ENCODE peak calls at places on chromosomes 3 and 15, in eight cellular contexts. One of them, this sample, is unnamed.

GRCh38 chr3:140432176-140432753 is 245.6 kb upstream of the TRIM42 start:
- DNase-seq in NK-92 treated with Interleukin-12 subunit alpha and Interleukin-12 subunit beta, amount 100 ng/mL, for 24 hours: no peak
- DNase-seq in AML-193: no peak
- DNase-seq in amygdala: no peak
- DNase-seq in hypothalamus: no peak
- DNase-seq in neural crest cell: no peak
- DNase-seq in activated T-helper 1 cell treated with anti-CD3 and anti-CD28 coated beads, Interleukin-2, amount 50 U/mL, for 16 hours: no peak
- DNase-seq in A549: no peak
- DNase-seq in this sample: no peak

GRCh38 chr3:184944221-184944620 is 132.3 kb downstream of the VPS8 start:
- DNase-seq in activated T-helper 1 cell treated with anti-CD3 and anti-CD28 coated beads, Interleukin-2, amount 50 U/mL, for 16 hours: no peak
- DNase-seq in A549: no peak
- DNase-seq in amygdala: no peak
- DNase-seq in neural crest cell: no peak
- DNase-seq in hypothalamus: no peak
- DNase-seq in AML-193: no peak
- DNase-seq in NK-92 treated with Interleukin-12 subunit alpha and Interleukin-12 subunit beta, amount 100 ng/mL, for 24 hours: no peak
- DNase-seq in this sample: no peak

GRCh38 chr3:50436063-50436674 is 67.3 kb downstream of the CACNA2D2 start:
- DNase-seq in NK-92 treated with Interleukin-12 subunit alpha and Interleukin-12 subunit beta, amount 100 ng/mL, for 24 hours: peak; percentile 42
- DNase-seq in hypothalamus: peak; percentile 61
- DNase-seq in AML-193: peak; percentile 15
- DNase-seq in A549: peak; percentile 35
- DNase-seq in amygdala: no peak
- DNase-seq in activated T-helper 1 cell treated with anti-CD3 and anti-CD28 coated beads, Interleukin-2, amount 50 U/mL, for 16 hours: peak; percentile 52
- DNase-seq in neural crest cell: peak; percentile 74
- DNase-seq in this sample: no peak

GRCh38 chr3:184315871-184316661 is 1.7 kb downstream of the EIF4G1 start:
- DNase-seq in A549: no peak
- DNase-seq in activated T-helper 1 cell treated with anti-CD3 and anti-CD28 coated beads, Interleukin-2, amount 50 U/mL, for 16 hours: no peak
- DNase-seq in AML-193: no peak
- DNase-seq in NK-92 treated with Interleukin-12 subunit alpha and Interleukin-12 subunit beta, amount 100 ng/mL, for 24 hours: no peak
- DNase-seq in neural crest cell: no peak
- DNase-seq in hypothalamus: no peak
- DNase-seq in amygdala: no peak
- DNase-seq in this sample: no peak

GRCh38 chr15:88896339-88897033 is 1.1 kb upstream of the HAPLN3 start:
- DNase-seq in amygdala: no peak
- DNase-seq in hypothalamus: no peak
- DNase-seq in activated T-helper 1 cell treated with anti-CD3 and anti-CD28 coated beads, Interleukin-2, amount 50 U/mL, for 16 hours: no peak
- DNase-seq in AML-193: no peak
- DNase-seq in neural crest cell: peak; percentile 21
- DNase-seq in A549: no peak
- DNase-seq in NK-92 treated with Interleukin-12 subunit alpha and Interleukin-12 subunit beta, amount 100 ng/mL, for 24 hours: no peak
- DNase-seq in this sample: no peak

GRCh38 chr3:100396967-100397366 is 3.9 kb downstream of the TOMM70 start:
- DNase-seq in AML-193: no peak
- DNase-seq in neural crest cell: no peak
- DNase-seq in amygdala: no peak
- DNase-seq in A549: no peak
- DNase-seq in hypothalamus: no peak
- DNase-seq in activated T-helper 1 cell treated with anti-CD3 and anti-CD28 coated beads, Interleukin-2, amount 50 U/mL, for 16 hours: no peak
- DNase-seq in NK-92 treated with Interleukin-12 subunit alpha and Interleukin-12 subunit beta, amount 100 ng/mL, for 24 hours: no peak
- DNase-seq in this sample: no peak

GRCh38 chr15:56869573-56869972 is 48.9 kb upstream of the TCF12 start:
- DNase-seq in activated T-helper 1 cell treated with anti-CD3 and anti-CD28 coated beads, Interleukin-2, amount 50 U/mL, for 16 hours: no peak
- DNase-seq in A549: peak; percentile 61
- DNase-seq in hypothalamus: peak; percentile 33
- DNase-seq in amygdala: no peak
- DNase-seq in NK-92 treated with Interleukin-12 subunit alpha and Interleukin-12 subunit beta, amount 100 ng/mL, for 24 hours: no peak
- DNase-seq in neural crest cell: peak; percentile 26
- DNase-seq in AML-193: peak; percentile 15
- DNase-seq in this sample: no peak

GRCh38 chr3:119664370-119664769 is 4.0 kb upstream of the POPDC2 start:
- DNase-seq in A549: no peak
- DNase-seq in neural crest cell: no peak
- DNase-seq in activated T-helper 1 cell treated with anti-CD3 and anti-CD28 coated beads, Interleukin-2, amount 50 U/mL, for 16 hours: no peak
- DNase-seq in amygdala: no peak
- DNase-seq in NK-92 treated with Interleukin-12 subunit alpha and Interleukin-12 subunit beta, amount 100 ng/mL, for 24 hours: no peak
- DNase-seq in AML-193: no peak
- DNase-seq in hypothalamus: no peak
- DNase-seq in this sample: no peak

GRCh38 chr3:137032465-137033120 is 74.8 kb downstream of the IL20RB start:
- DNase-seq in hypothalamus: peak; percentile 90
- DNase-seq in activated T-helper 1 cell treated with anti-CD3 and anti-CD28 coated beads, Interleukin-2, amount 50 U/mL, for 16 hours: peak; percentile 48
- DNase-seq in NK-92 treated with Interleukin-12 subunit alpha and Interleukin-12 subunit beta, amount 100 ng/mL, for 24 hours: peak; percentile 18
- DNase-seq in A549: peak; percentile 76
- DNase-seq in amygdala: peak; percentile 61
- DNase-seq in neural crest cell: peak; percentile 100
- DNase-seq in AML-193: peak; percentile 58
- DNase-seq in this sample: no peak

GRCh38 chr15:99409097-99409473 is 156.7 kb upstream of the MEF2A start:
- DNase-seq in neural crest cell: no peak
- DNase-seq in NK-92 treated with Interleukin-12 subunit alpha and Interleukin-12 subunit beta, amount 100 ng/mL, for 24 hours: no peak
- DNase-seq in A549: peak; percentile 75
- DNase-seq in activated T-helper 1 cell treated with anti-CD3 and anti-CD28 coated beads, Interleukin-2, amount 50 U/mL, for 16 hours: no peak
- DNase-seq in AML-193: peak; percentile 13
- DNase-seq in hypothalamus: peak; percentile 35
- DNase-seq in amygdala: no peak
- DNase-seq in this sample: no peak

GRCh38 chr15:96337991-96338771 is 7.7 kb downstream of the NR2F2 start:
- DNase-seq in activated T-helper 1 cell treated with anti-CD3 and anti-CD28 coated beads, Interleukin-2, amount 50 U/mL, for 16 hours: no peak
- DNase-seq in NK-92 treated with Interleukin-12 subunit alpha and Interleukin-12 subunit beta, amount 100 ng/mL, for 24 hours: no peak
- DNase-seq in hypothalamus: no peak
- DNase-seq in amygdala: no peak
- DNase-seq in neural crest cell: no peak
- DNase-seq in AML-193: no peak
- DNase-seq in A549: no peak
- DNase-seq in this sample: no peak

GRCh38 chr15:45521596-45522167 is 873 bp downstream of the SLC30A4 start:
- DNase-seq in AML-193: peak; percentile 8
- DNase-seq in amygdala: no peak
- DNase-seq in hypothalamus: no peak
- DNase-seq in NK-92 treated with Interleukin-12 subunit alpha and Interleukin-12 subunit beta, amount 100 ng/mL, for 24 hours: no peak
- DNase-seq in A549: peak; percentile 6
- DNase-seq in neural crest cell: no peak
- DNase-seq in activated T-helper 1 cell treated with anti-CD3 and anti-CD28 coated beads, Interleukin-2, amount 50 U/mL, for 16 hours: no peak
- DNase-seq in this sample: no peak

GRCh38 chr3:190864002-190864401 is 1.5 kb upstream of the GMNC start:
- DNase-seq in AML-193: no peak
- DNase-seq in NK-92 treated with Interleukin-12 subunit alpha and Interleukin-12 subunit beta, amount 100 ng/mL, for 24 hours: no peak
- DNase-seq in activated T-helper 1 cell treated with anti-CD3 and anti-CD28 coated beads, Interleukin-2, amount 50 U/mL, for 16 hours: no peak
- DNase-seq in A549: no peak
- DNase-seq in hypothalamus: no peak
- DNase-seq in neural crest cell: no peak
- DNase-seq in amygdala: no peak
- DNase-seq in this sample: no peak

GRCh38 chr3:172673210-172673679 is 37.6 kb downstream of the NCEH1 start:
- DNase-seq in AML-193: peak; percentile 88
- DNase-seq in amygdala: no peak
- DNase-seq in activated T-helper 1 cell treated with anti-CD3 and anti-CD28 coated beads, Interleukin-2, amount 50 U/mL, for 16 hours: peak; percentile 20
- DNase-seq in neural crest cell: peak; percentile 60
- DNase-seq in hypothalamus: peak; percentile 4
- DNase-seq in NK-92 treated with Interleukin-12 subunit alpha and Interleukin-12 subunit beta, amount 100 ng/mL, for 24 hours: peak; percentile 34
- DNase-seq in A549: peak; percentile 85
- DNase-seq in this sample: no peak

GRCh38 chr3:170703121-170703588 is 117.3 kb upstream of the SLC7A14 start:
- DNase-seq in amygdala: no peak
- DNase-seq in AML-193: no peak
- DNase-seq in neural crest cell: no peak
- DNase-seq in hypothalamus: no peak
- DNase-seq in NK-92 treated with Interleukin-12 subunit alpha and Interleukin-12 subunit beta, amount 100 ng/mL, for 24 hours: no peak
- DNase-seq in A549: no peak
- DNase-seq in activated T-helper 1 cell treated with anti-CD3 and anti-CD28 coated beads, Interleukin-2, amount 50 U/mL, for 16 hours: no peak
- DNase-seq in this sample: no peak

GRCh38 chr3:53775834-53776251 is 70.4 kb downstream of the CHDH start:
- DNase-seq in neural crest cell: no peak
- DNase-seq in NK-92 treated with Interleukin-12 subunit alpha and Interleukin-12 subunit beta, amount 100 ng/mL, for 24 hours: no peak
- DNase-seq in amygdala: no peak
- DNase-seq in hypothalamus: no peak
- DNase-seq in A549: no peak
- DNase-seq in activated T-helper 1 cell treated with anti-CD3 and anti-CD28 coated beads, Interleukin-2, amount 50 U/mL, for 16 hours: no peak
- DNase-seq in AML-193: no peak
- DNase-seq in this sample: no peak

GRCh38 chr3:64179860-64180259 is 45.4 kb downstream of the PRICKLE2 start:
- DNase-seq in amygdala: no peak
- DNase-seq in activated T-helper 1 cell treated with anti-CD3 and anti-CD28 coated beads, Interleukin-2, amount 50 U/mL, for 16 hours: no peak
- DNase-seq in neural crest cell: no peak
- DNase-seq in NK-92 treated with Interleukin-12 subunit alpha and Interleukin-12 subunit beta, amount 100 ng/mL, for 24 hours: no peak
- DNase-seq in A549: no peak
- DNase-seq in hypothalamus: no peak
- DNase-seq in AML-193: no peak
- DNase-seq in this sample: no peak

GRCh38 chr3:15527031-15527459 is 5.5 kb upstream of the COLQ start:
- DNase-seq in neural crest cell: no peak
- DNase-seq in NK-92 treated with Interleukin-12 subunit alpha and Interleukin-12 subunit beta, amount 100 ng/mL, for 24 hours: no peak
- DNase-seq in hypothalamus: no peak
- DNase-seq in A549: no peak
- DNase-seq in amygdala: no peak
- DNase-seq in AML-193: no peak
- DNase-seq in activated T-helper 1 cell treated with anti-CD3 and anti-CD28 coated beads, Interleukin-2, amount 50 U/mL, for 16 hours: no peak
- DNase-seq in this sample: no peak

GRCh38 chr15:30990036-30990435 is 1.4 kb downstream of the MTMR10 start:
- DNase-seq in activated T-helper 1 cell treated with anti-CD3 and anti-CD28 coated beads, Interleukin-2, amount 50 U/mL, for 16 hours: no peak
- DNase-seq in amygdala: no peak
- DNase-seq in NK-92 treated with Interleukin-12 subunit alpha and Interleukin-12 subunit beta, amount 100 ng/mL, for 24 hours: no peak
- DNase-seq in A549: peak; percentile 46
- DNase-seq in hypothalamus: no peak
- DNase-seq in neural crest cell: no peak
- DNase-seq in AML-193: peak; percentile 26
- DNase-seq in this sample: no peak

GRCh38 chr15:39629376-39629775 is 48.5 kb downstream of the THBS1 start:
- DNase-seq in A549: no peak
- DNase-seq in hypothalamus: no peak
- DNase-seq in amygdala: no peak
- DNase-seq in neural crest cell: no peak
- DNase-seq in NK-92 treated with Interleukin-12 subunit alpha and Interleukin-12 subunit beta, amount 100 ng/mL, for 24 hours: peak; percentile 75
- DNase-seq in activated T-helper 1 cell treated with anti-CD3 and anti-CD28 coated beads, Interleukin-2, amount 50 U/mL, for 16 hours: peak; percentile 27
- DNase-seq in AML-193: no peak
- DNase-seq in this sample: no peak